ENCODE peak calls at places on chromosomes 16 and 17, in nine cellular contexts. W is breast epithelium, F is adrenal gland, H is fibroblast of mammary gland, M is Peyer's patch, V is GM10248, K is activated B cell treated with CpG ODN at 0.5 μM for 24 hours, I is OCI-LY7, O is cardiac fibroblast. S is an unnamed sample.

GRCh38 chr17:49444384-49444783 is 29.7 kb upstream of the PHB1 start:
- DNase-seq in O (no peak), F (no peak), I (no peak), M (no peak), H (no peak), K (no peak), V (no peak), W (no peak), S (no peak)

GRCh38 chr17:34299918-34300600 is 14.5 kb downstream of the CCL11 start:
- DNase-seq in H (peak), W (no peak), O (peak), F (no peak), M (no peak), K (no peak), I (no peak), V (no peak), S (no peak)

GRCh38 chr17:3960764-3961163 is 3.5 kb downstream of the ATP2A3 start:
- DNase-seq in I (no peak), W (peak), K (no peak), O (peak), H (peak), F (peak), M (peak), V (no peak), S (no peak)

GRCh38 chr16:89993971-89994370 is 25.3 kb downstream of the DBNDD1 start:
- DNase-seq in K (no peak), M (no peak), H (no peak), I (no peak), F (no peak), W (no peak), O (no peak), V (no peak), S (no peak)

GRCh38 chr17:81839301-81839700 is 4.5 kb upstream of the PPP1R27 start:
- DNase-seq in O (no peak), M (no peak), I (no peak), F (no peak), K (no peak), H (no peak), V (no peak), W (no peak), S (no peak)

GRCh38 chr16:82024883-82025282 is 10.2 kb upstream of the HSD17B2 start:
- DNase-seq in H (no peak), O (no peak), V (no peak), K (no peak), I (no peak), F (no peak), W (no peak), M (no peak), S (no peak)

GRCh38 chr17:76085066-76085730 is 6.2 kb downstream of the ZACN start:
- DNase-seq in K (no peak), F (no peak), H (no peak), I (no peak), V (no peak), M (no peak), W (no peak), O (no peak), S (no peak)

GRCh38 chr16:83826146-83826913 is 18.6 kb downstream of the HSBP1 start:
- DNase-seq in K (peak), H (peak), I (peak), F (peak), M (peak), W (peak), O (peak), V (peak), S (peak)

GRCh38 chr16:84115919-84116719 is 623 bp downstream of the MBTPS1 start:
- DNase-seq in F (peak), I (peak), V (no peak), H (peak), W (peak), M (peak), O (peak), K (no peak), S (no peak)

GRCh38 chr16:28307936-28308335 is 15.6 kb downstream of the SBK1 start:
- DNase-seq in K (no peak), H (no peak), I (no peak), F (no peak), M (no peak), W (no peak), O (no peak), V (no peak), S (no peak)

GRCh38 chr16:21186326-21186691 is 25.1 kb downstream of the ZP2 start:
- DNase-seq in F (no peak), M (no peak), K (no peak), O (no peak), H (no peak), V (no peak), W (no peak), I (no peak), S (no peak)

GRCh38 chr17:55641559-55642160 is 81.0 kb downstream of the TMEM100 start:
- DNase-seq in I (peak), M (peak), O (peak), H (peak), W (peak), K (no peak), V (peak), F (peak), S (peak)

GRCh38 chr17:48144976-48145798 is 37.6 kb downstream of the SNX11 start:
- DNase-seq in O (no peak), M (no peak), I (no peak), F (no peak), V (no peak), K (no peak), H (no peak), W (no peak), S (no peak)

GRCh38 chr17:48149174-48150106 is 41.9 kb downstream of the SNX11 start:
- DNase-seq in V (no peak), I (peak), O (no peak), F (no peak), K (no peak), H (no peak), M (no peak), W (no peak), S (no peak)

GRCh38 chr17:48139948-48140347 is 32.4 kb downstream of the SNX11 start:
- DNase-seq in M (peak), K (no peak), H (no peak), O (no peak), V (no peak), I (no peak), W (no peak), F (no peak), S (no peak)

GRCh38 chr17:48148029-48148759 is 40.6 kb downstream of the SNX11 start:
- DNase-seq in I (no peak), O (no peak), M (no peak), H (no peak), V (no peak), F (no peak), K (no peak), W (no peak), S (no peak)

DNA sequence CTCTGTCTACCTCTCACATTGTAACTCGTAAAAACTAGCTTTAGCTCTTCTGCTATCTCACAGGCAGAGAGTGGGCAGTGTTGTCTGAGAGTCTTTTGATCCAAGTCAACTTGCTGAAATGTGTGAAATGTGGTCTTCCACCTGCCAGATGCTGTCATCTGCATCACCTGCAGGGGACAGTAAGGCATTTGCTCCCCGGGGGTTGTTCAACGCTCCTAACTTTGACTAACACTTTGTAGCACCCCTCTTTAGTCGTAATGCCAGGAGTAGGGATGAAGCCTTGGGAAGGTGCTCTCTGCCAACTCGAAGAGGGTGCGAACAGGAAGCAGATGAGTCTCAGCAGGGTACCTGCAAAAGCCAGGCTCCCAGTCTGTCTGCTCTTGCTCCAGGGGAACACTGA is 36.1 kb downstream of the SNX11 start:
- DNase-seq in V (peak), W (no peak), O (no peak), F (no peak), M (no peak), K (no peak), H (no peak), I (no peak), S (no peak)
- TF ChIP-seq CTCF in V (no peak), W (no peak), O (no peak), F (no peak), M (no peak), K (no peak), H (no peak), I (no peak), S (no peak)

GRCh38 chr17:36849871-36850348 is 87.4 kb upstream of the LHX1 start:
- DNase-seq in K (no peak), M (no peak), I (peak), W (no peak), O (peak), H (peak), V (peak), F (no peak), S (no peak)
- TF ChIP-seq CTCF in K (no peak), M (no peak), I (no peak), W (no peak), O (peak), H (no peak), V (no peak), F (no peak), S (no peak)

GRCh38 chr17:43428524-43428923 is 29.7 kb downstream of the ARL4D start:
- DNase-seq in H (no peak), M (no peak), F (no peak), W (no peak), K (no peak), V (no peak), I (no peak), O (no peak), S (no peak)
- TF ChIP-seq CTCF in H (peak), M (no peak), F (no peak), W (no peak), K (no peak), V (no peak), I (peak), O (peak), S (peak)

GRCh38 chr16:53067675-53068074 is 12.9 kb downstream of the CHD9 start:
- DNase-seq in W (no peak), V (no peak), O (no peak), K (no peak), M (no peak), H (no peak), I (no peak), F (no peak), S (no peak)

GRCh38 chr16:53065436-53066165 is 10.8 kb downstream of the CHD9 start:
- DNase-seq in I (no peak), O (peak), W (no peak), K (no peak), H (peak), F (no peak), M (no peak), V (no peak), S (no peak)

GRCh38 chr16:53061256-53061655 is 6.5 kb downstream of the CHD9 start:
- DNase-seq in I (no peak), V (peak), M (no peak), H (no peak), W (no peak), F (no peak), O (no peak), K (no peak), S (no peak)

GRCh38 chr16:53061701-53062159 is 6.9 kb downstream of the CHD9 start:
- DNase-seq in V (peak), H (no peak), W (no peak), M (peak), O (no peak), K (peak), F (no peak), I (peak), S (no peak)

GRCh38 chr16:53064179-53064578 is 9.4 kb downstream of the CHD9 start:
- DNase-seq in K (no peak), M (no peak), H (no peak), V (no peak), I (no peak), O (no peak), F (no peak), W (no peak), S (no peak)
- TF ChIP-seq CTCF in K (no peak), M (no peak), H (no peak), V (no peak), I (no peak), O (no peak), F (no peak), W (no peak), S (no peak)

GRCh38 chr17:17849863-17850373 is 13.1 kb upstream of the SREBF1 start:
- DNase-seq in W (no peak), F (peak), I (peak), K (no peak), V (peak), M (peak), H (peak), O (peak), S (no peak)
- TF ChIP-seq CTCF in W (no peak), F (no peak), I (peak), K (no peak), V (peak), M (no peak), H (peak), O (peak), S (peak)

GRCh38 chr16:73996624-73997339 is 299.8 kb upstream of the PSMD7 start:
- DNase-seq in I (no peak), V (no peak), H (no peak), O (no peak), K (no peak), M (no peak), W (no peak), F (no peak), S (no peak)
- TF ChIP-seq CTCF in I (no peak), V (no peak), H (no peak), O (no peak), K (no peak), M (no peak), W (no peak), F (no peak), S (no peak)

GRCh38 chr17:7833011-7833794 is 814 bp upstream of the KDM6B start:
- DNase-seq in W (no peak), O (no peak), K (no peak), H (no peak), M (no peak), I (no peak), V (no peak), F (peak), S (no peak)

GRCh38 chr17:7834554-7834890 is 505 bp downstream of the KDM6B start:
- DNase-seq in V (no peak), W (peak), M (peak), K (no peak), I (no peak), F (peak), O (no peak), H (no peak), S (no peak)

GRCh38 chr17:7832431-7832830 is 1.6 kb upstream of the KDM6B start:
- DNase-seq in V (no peak), K (no peak), H (no peak), I (no peak), F (peak), O (no peak), W (no peak), M (no peak), S (no peak)

GRCh38 chr17:7834891-7835817 is 1.1 kb downstream of the KDM6B start:
- DNase-seq in H (peak), M (peak), K (peak), I (peak), W (peak), V (peak), O (peak), F (peak), S (peak)

GRCh38 chr17:7833795-7834553 is at the start of gene KDM6B:
- DNase-seq in M (peak), H (peak), K (peak), V (peak), W (peak), O (peak), I (peak), F (peak), S (no peak)
- TF ChIP-seq CTCF in M (no peak), H (no peak), K (no peak), V (no peak), W (no peak), O (no peak), I (no peak), F (no peak), S (no peak)

GRCh38 chr16:19601083-19601976 is 45.8 kb downstream of the VPS35L start:
- DNase-seq in O (peak), F (peak), M (no peak), I (peak), V (peak), W (no peak), K (no peak), H (peak), S (no peak)
- TF ChIP-seq CTCF in O (peak), F (peak), M (peak), I (peak), V (peak), W (peak), K (no peak), H (peak), S (peak)

DNA sequence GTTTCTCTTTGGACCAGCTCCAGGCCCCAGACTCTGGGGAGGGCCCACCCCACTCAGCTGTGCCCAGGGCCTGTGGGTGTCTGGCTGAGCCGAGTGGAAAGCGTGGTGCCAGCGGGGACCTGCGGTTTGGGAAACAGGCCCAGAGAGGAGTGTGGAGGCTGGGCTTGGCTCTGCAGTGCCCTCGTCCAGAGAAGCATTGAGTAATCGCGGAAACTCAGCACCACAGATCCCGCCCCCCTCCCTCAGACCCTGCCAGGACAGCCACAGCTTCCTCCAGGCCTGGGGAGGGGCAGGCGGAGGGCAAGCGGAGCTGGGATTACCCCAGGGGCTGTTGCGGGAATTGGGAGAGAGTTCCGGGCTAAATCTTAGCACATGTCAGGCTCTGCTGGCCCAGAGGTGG is 14.6 kb upstream of the PITPNA start:
- DNase-seq in V (peak), K (no peak), W (peak), H (peak), M (peak), I (no peak), F (peak), O (peak), S (no peak)
- TF ChIP-seq CTCF in V (no peak), K (no peak), W (peak), H (no peak), M (no peak), I (no peak), F (no peak), O (no peak), S (no peak)

GRCh38 chr17:39123627-39124026 is 27.8 kb downstream of the PLXDC1 start:
- DNase-seq in W (peak), O (no peak), K (no peak), I (no peak), F (no peak), H (no peak), V (no peak), M (no peak), S (no peak)
- TF ChIP-seq CTCF in W (no peak), O (no peak), K (no peak), I (no peak), F (no peak), H (no peak), V (no peak), M (no peak), S (no peak)

S was measured in type B pancreatic cell.